ENCODE peak calls at places on chromosomes 16 and 17, in four cellular contexts. I is endothelial cell of umbilical vein, A is uterus, H is HAP-1. J is an unnamed sample.

GRCh38 chr17:42775534-42776098 is 2.4 kb downstream of the VPS25 start:
- DNase-seq in I (peak; percentile 21), A (no peak), H (no peak), J (no peak)

GRCh38 chr16:84341533-84342295 is 26.6 kb upstream of the ATP2C2 start:
- DNase-seq in I (no peak), A (no peak), H (no peak), J (no peak)

GRCh38 chr17:73387746-73388577 is 76.2 kb upstream of the CDC42EP4 start:
- DNase-seq in I (no peak), A (no peak), H (no peak), J (peak; percentile 27)

GRCh38 chr17:39751637-39752036 is 13.9 kb downstream of the GRB7 start:
- DNase-seq in I (no peak), A (no peak), H (no peak), J (no peak)

GRCh38 chr17:65131946-65132345 is 5.2 kb upstream of the RGS9 start:
- DNase-seq in I (no peak), A (no peak), H (no peak), J (no peak)

GRCh38 chr17:38451840-38452529 is 23.7 kb downstream of the ARHGAP23 start:
- DNase-seq in I (peak; percentile 95), A (peak; percentile 79), H (no peak), J (peak; percentile 77)

GRCh38 chr17:38589462-38590114 is 16.2 kb downstream of the SRCIN1 start:
- DNase-seq in I (no peak), A (no peak), H (no peak), J (no peak)

GRCh38 chr17:29059281-29059680 is 16.3 kb downstream of the PIPOX start:
- DNase-seq in I (no peak), A (no peak), H (no peak), J (no peak)

GRCh38 chr17:77131919-77132318 is 8.8 kb upstream of the SEC14L1 start:
- DNase-seq in I (peak; percentile 70), A (no peak), H (no peak), J (no peak)

GRCh38 chr16:80285089-80285488 is 255.7 kb upstream of the DYNLRB2 start:
- DNase-seq in I (no peak), A (no peak), H (no peak), J (no peak)

GRCh38 chr17:55410722-55411462 is 10.7 kb downstream of the MMD start:
- DNase-seq in I (no peak), A (no peak), H (no peak), J (no peak)

GRCh38 chr17:1649844-1650409 is at the start of gene RILP:
- DNase-seq in I (peak; percentile 61), A (peak; percentile 78), H (peak; percentile 51), J (no peak)

GRCh38 chr17:76542566-76542971 is 2.7 kb downstream of the PRCD start:
- DNase-seq in I (no peak), A (no peak), H (no peak), J (no peak)

GRCh38 chr17:74212262-74212912 is 984 bp upstream of the TTYH2 start:
- DNase-seq in I (peak; percentile 20), A (no peak), H (peak; percentile 65), J (peak; percentile 34)

GRCh38 chr17:29112780-29113295 is 67.4 kb downstream of the MYO18A start:
- DNase-seq in I (no peak), A (no peak), H (no peak), J (no peak)

GRCh38 chr16:80852261-80852872 is 48.0 kb upstream of the CDYL2 start:
- DNase-seq in I (peak; percentile 53), A (no peak), H (peak; percentile 42), J (peak; percentile 38)

GRCh38 chr16:54268340-54268739 is 18.2 kb downstream of the IRX3 start:
- DNase-seq in I (no peak), A (no peak), H (no peak), J (no peak)

GRCh38 chr17:1375615-1376014 is 24.4 kb downstream of the YWHAE start:
- DNase-seq in I (no peak), A (no peak), H (no peak), J (no peak)

GRCh38 chr16:84543931-84544776 is 39.7 kb upstream of the MEAK7 start:
- DNase-seq in I (no peak), A (peak; percentile 32), H (no peak), J (no peak)

GRCh38 chr17:30379303-30380105 is 777 bp downstream of the CPD start:
- DNase-seq in I (peak; percentile 26), A (no peak), H (peak; percentile 39), J (peak; percentile 14)

GRCh38 chr16:1610841-1611653 is 825 bp downstream of the IFT140 start:
- DNase-seq in I (no peak), A (no peak), H (no peak), J (no peak)

GRCh38 chr16:64225036-64225435 is 896.8 kb downstream of the CDH11 start:
- DNase-seq in I (no peak), A (no peak), H (no peak), J (no peak)

GRCh38 chr17:75152971-75153853 is 1.1 kb downstream of the JPT1 start:
- DNase-seq in I (peak; percentile 49), A (no peak), H (peak; percentile 75), J (peak; percentile 64)

GRCh38 chr16:85928411-85928820 is 29.5 kb downstream of the IRF8 start:
- DNase-seq in I (no peak), A (peak; percentile 43), H (no peak), J (no peak)

GRCh38 chr16:50067290-50067853 is 1.6 kb downstream of the HEATR3 start:
- DNase-seq in I (peak; percentile 73), A (no peak), H (peak; percentile 62), J (peak; percentile 82)

GRCh38 chr16:25030420-25031131 is 15.4 kb upstream of the ARHGAP17 start:
- DNase-seq in I (no peak), A (no peak), H (no peak), J (no peak)

GRCh38 chr16:11052080-11052808 is 107.9 kb downstream of the CLEC16A start:
- DNase-seq in I (no peak), A (no peak), H (no peak), J (no peak)

GRCh38 chr17:50272711-50273653 is 1.3 kb upstream of the TMEM92 start:
- DNase-seq in I (peak; percentile 31), A (peak; percentile 65), H (peak; percentile 78), J (peak; percentile 64)

GRCh38 chr17:67920212-67920611 is 76.1 kb downstream of the C17orf58 start:
- DNase-seq in I (no peak), A (no peak), H (no peak), J (no peak)

GRCh38 chr16:84449156-84450140 is 55.0 kb downstream of the MEAK7 start:
- DNase-seq in I (no peak), A (no peak), H (no peak), J (no peak)

GRCh38 chr17:1830288-1830687 is 483 bp downstream of the RPA1 start:
- DNase-seq in I (peak; percentile 13), A (no peak), H (peak; percentile 36), J (peak; percentile 25)

GRCh38 chr16:8257561-8257960 is 332.8 kb downstream of the TMEM114 start:
- DNase-seq in I (no peak), A (no peak), H (no peak), J (no peak)

GRCh38 chr17:76511562-76512365 is 10.5 kb upstream of the RHBDF2 start:
- DNase-seq in I (no peak), A (no peak), H (no peak), J (no peak)

GRCh38 chr17:75472119-75472518 is 15.7 kb downstream of the TMEM94 start:
- DNase-seq in I (no peak), A (no peak), H (no peak), J (no peak)

GRCh38 chr17:80874866-80875445 is 116.7 kb upstream of the CHMP6 start:
- DNase-seq in I (no peak), A (no peak), H (no peak), J (no peak)

GRCh38 chr16:87681990-87682570 is 79.8 kb downstream of the JPH3 start:
- DNase-seq in I (peak; percentile 63), A (no peak), H (peak; percentile 44), J (peak; percentile 20)

GRCh38 chr17:43994272-43995149 is 9.9 kb upstream of the NAGS start:
- DNase-seq in I (peak; percentile 57), A (peak; percentile 54), H (peak; percentile 89), J (peak; percentile 66)
- H3K4me3 ChIP-seq in I (peak overlapping the region; percentile 38), A (peak overlapping the region; percentile 39), H (peak overlapping the region; percentile 34), J (peak overlapping the region; percentile 37)

GRCh38 chr17:79023886-79024771 is at the start of gene C1QTNF1:
- DNase-seq in I (no peak), A (no peak), H (peak; percentile 81), J (peak; percentile 79)
- H3K4me1 ChIP-seq in I (peaks cover 28% of the 10 kb centered on the region), A (peaks cover 23% of the 10 kb centered on the region), H (peaks cover 7% of the 10 kb centered on the region), J (peaks cover 38% of the 10 kb centered on the region)

DNA sequence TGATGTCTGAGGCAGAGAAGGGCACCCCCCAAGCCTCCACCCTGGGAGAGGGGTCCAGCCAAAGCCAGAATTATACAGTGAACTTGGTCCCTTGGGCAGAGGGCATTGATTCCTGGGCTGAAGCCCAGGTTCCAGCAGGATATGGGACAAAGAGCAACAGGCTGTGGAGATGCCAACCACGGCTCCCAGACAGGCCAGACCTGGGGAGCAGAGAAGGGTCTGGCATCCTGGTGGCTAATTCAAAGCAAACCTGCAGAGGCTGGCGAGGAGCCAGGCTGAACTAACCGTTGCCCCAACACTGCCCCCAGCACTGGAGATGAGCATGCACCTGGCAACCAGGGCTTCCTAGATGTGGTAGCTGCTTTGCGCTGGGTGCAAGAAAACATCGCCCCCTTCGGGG is 3.0 kb downstream of the CES3 start:
- DNase-seq in I (no peak), A (no peak), H (no peak), J (no peak)
- H3K4me3 ChIP-seq in I (no peak overlapping the region), A (no peak overlapping the region), H (no peak overlapping the region), J (no peak overlapping the region)

DNA sequence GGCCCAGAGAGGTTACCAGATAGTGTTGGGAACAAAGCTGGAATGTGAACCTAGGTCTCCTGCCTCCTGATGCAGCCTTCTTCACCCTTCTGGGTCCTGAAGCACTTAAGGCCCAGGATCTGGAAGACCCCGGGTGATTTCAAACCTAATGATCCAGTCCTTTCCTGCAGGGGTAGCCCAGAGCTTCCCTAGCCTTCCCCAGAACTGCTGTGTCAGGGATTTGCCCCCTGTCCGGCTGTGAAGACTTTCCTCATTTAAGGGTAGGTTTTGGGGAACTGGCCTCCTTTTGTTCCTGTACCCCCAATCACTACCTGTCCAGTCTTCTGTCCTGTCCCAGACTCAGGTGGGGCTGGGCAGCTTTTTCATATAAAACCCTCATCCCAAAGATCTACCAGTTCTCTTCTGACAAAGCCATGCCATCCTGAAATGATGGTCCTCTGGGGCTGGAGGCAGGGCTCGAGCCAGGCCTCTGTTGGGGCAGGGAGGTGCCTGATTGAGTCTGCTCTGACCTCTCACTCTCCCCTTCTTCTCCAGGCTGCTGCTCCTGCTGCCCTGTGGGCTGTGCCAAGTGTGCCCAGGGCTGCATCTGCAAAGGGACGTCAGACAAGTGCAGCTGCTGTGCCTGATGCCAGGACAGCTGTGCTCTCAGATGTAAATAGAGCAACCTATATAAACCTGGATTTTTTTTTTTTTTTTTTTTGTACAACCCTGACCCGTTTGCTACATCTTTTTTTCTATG is 1.3 kb downstream of the MT1X start:
- DNase-seq in I (no peak), A (no peak), H (no peak), J (no peak)
- H3K4me1 ChIP-seq in I (peaks cover 10% of the 10 kb centered on the region), A (no peaks in the 10 kb centered on the region), H (peaks cover 4% of the 10 kb centered on the region), J (no peaks in the 10 kb centered on the region)